ENCODE peak calls at places on chromosomes 11 and 22, in five cellular contexts. One of them, this sample, is unnamed.

GRCh38 chr11:69640995-69641581 is at the start of gene CCND1:
- DNase-seq in PC-3: peak; percentile 95
- DNase-seq in CD8-positive, alpha-beta memory T cell: no peak
- DNase-seq in astrocyte: peak; percentile 87
- DNase-seq in GM23338: peak; percentile 93
- DNase-seq in this sample: peak; percentile 94

GRCh38 chr11:131854391-131854790 is 484.0 kb downstream of the NTM start:
- DNase-seq in PC-3: no peak
- DNase-seq in CD8-positive, alpha-beta memory T cell: no peak
- DNase-seq in astrocyte: no peak
- DNase-seq in GM23338: no peak
- DNase-seq in this sample: no peak

GRCh38 chr11:69361048-69361447 is 67.1 kb downstream of the MYEOV start:
- DNase-seq in PC-3: no peak
- DNase-seq in CD8-positive, alpha-beta memory T cell: no peak
- DNase-seq in astrocyte: no peak
- DNase-seq in GM23338: no peak
- DNase-seq in this sample: no peak

GRCh38 chr22:43811777-43812148 is 342 bp downstream of the EFCAB6 start:
- DNase-seq in PC-3: peak; percentile 8
- DNase-seq in CD8-positive, alpha-beta memory T cell: no peak
- DNase-seq in astrocyte: peak; percentile 32
- DNase-seq in GM23338: peak; percentile 30
- DNase-seq in this sample: peak; percentile 69

GRCh38 chr22:46083383-46084350 is 66.7 kb upstream of the PPARA start:
- DNase-seq in PC-3: no peak
- DNase-seq in CD8-positive, alpha-beta memory T cell: no peak
- DNase-seq in astrocyte: no peak
- DNase-seq in GM23338: no peak
- DNase-seq in this sample: no peak

GRCh38 chr22:19991645-19992451 is 24.8 kb downstream of the ARVCF start:
- DNase-seq in PC-3: no peak
- DNase-seq in CD8-positive, alpha-beta memory T cell: no peak
- DNase-seq in astrocyte: no peak
- DNase-seq in GM23338: no peak
- DNase-seq in this sample: peak; percentile 59

GRCh38 chr11:1916132-1916985 is 3.1 kb upstream of the TNNT3 start:
- DNase-seq in PC-3: no peak
- DNase-seq in CD8-positive, alpha-beta memory T cell: no peak
- DNase-seq in astrocyte: no peak
- DNase-seq in GM23338: no peak
- DNase-seq in this sample: no peak

GRCh38 chr11:72343159-72343756 is 91.1 kb downstream of the CLPB start:
- DNase-seq in PC-3: peak; percentile 40
- DNase-seq in CD8-positive, alpha-beta memory T cell: no peak
- DNase-seq in astrocyte: peak; percentile 19
- DNase-seq in GM23338: no peak
- DNase-seq in this sample: no peak

GRCh38 chr11:90434858-90435257 is 212.0 kb upstream of the CHORDC1 start:
- DNase-seq in PC-3: peak; percentile 56
- DNase-seq in CD8-positive, alpha-beta memory T cell: no peak
- DNase-seq in astrocyte: no peak
- DNase-seq in GM23338: peak; percentile 59
- DNase-seq in this sample: no peak

GRCh38 chr11:125082611-125083311 is 19.7 kb downstream of the SLC37A2 start:
- DNase-seq in PC-3: peak; percentile 94
- DNase-seq in CD8-positive, alpha-beta memory T cell: no peak
- DNase-seq in astrocyte: peak; percentile 78
- DNase-seq in GM23338: no peak
- DNase-seq in this sample: peak; percentile 79

GRCh38 chr11:43557553-43558031 is 122.9 kb upstream of the HSD17B12 start:
- DNase-seq in PC-3: peak; percentile 21
- DNase-seq in CD8-positive, alpha-beta memory T cell: no peak
- DNase-seq in astrocyte: no peak
- DNase-seq in GM23338: peak; percentile 67
- DNase-seq in this sample: peak; percentile 29

GRCh38 chr11:74004694-74005615 is 3.9 kb downstream of the UCP3 start:
- DNase-seq in PC-3: no peak
- DNase-seq in CD8-positive, alpha-beta memory T cell: peak; percentile 79
- DNase-seq in astrocyte: no peak
- DNase-seq in GM23338: no peak
- DNase-seq in this sample: no peak

GRCh38 chr22:23796461-23796860 is 9.7 kb downstream of the SMARCB1 start:
- DNase-seq in PC-3: no peak
- DNase-seq in CD8-positive, alpha-beta memory T cell: no peak
- DNase-seq in astrocyte: no peak
- DNase-seq in GM23338: no peak
- DNase-seq in this sample: no peak

GRCh38 chr22:23801238-23801821 is 14.6 kb downstream of the SMARCB1 start:
- DNase-seq in PC-3: no peak
- DNase-seq in CD8-positive, alpha-beta memory T cell: no peak
- DNase-seq in astrocyte: no peak
- DNase-seq in GM23338: no peak
- DNase-seq in this sample: no peak

GRCh38 chr22:23803001-23803819 is 16.4 kb downstream of the SMARCB1 start:
- DNase-seq in PC-3: no peak
- DNase-seq in CD8-positive, alpha-beta memory T cell: no peak
- DNase-seq in astrocyte: no peak
- DNase-seq in GM23338: no peak
- DNase-seq in this sample: no peak

GRCh38 chr22:23801886-23802377 is 15.2 kb downstream of the SMARCB1 start:
- DNase-seq in PC-3: no peak
- DNase-seq in CD8-positive, alpha-beta memory T cell: no peak
- DNase-seq in astrocyte: no peak
- DNase-seq in GM23338: no peak
- DNase-seq in this sample: no peak

DNA sequence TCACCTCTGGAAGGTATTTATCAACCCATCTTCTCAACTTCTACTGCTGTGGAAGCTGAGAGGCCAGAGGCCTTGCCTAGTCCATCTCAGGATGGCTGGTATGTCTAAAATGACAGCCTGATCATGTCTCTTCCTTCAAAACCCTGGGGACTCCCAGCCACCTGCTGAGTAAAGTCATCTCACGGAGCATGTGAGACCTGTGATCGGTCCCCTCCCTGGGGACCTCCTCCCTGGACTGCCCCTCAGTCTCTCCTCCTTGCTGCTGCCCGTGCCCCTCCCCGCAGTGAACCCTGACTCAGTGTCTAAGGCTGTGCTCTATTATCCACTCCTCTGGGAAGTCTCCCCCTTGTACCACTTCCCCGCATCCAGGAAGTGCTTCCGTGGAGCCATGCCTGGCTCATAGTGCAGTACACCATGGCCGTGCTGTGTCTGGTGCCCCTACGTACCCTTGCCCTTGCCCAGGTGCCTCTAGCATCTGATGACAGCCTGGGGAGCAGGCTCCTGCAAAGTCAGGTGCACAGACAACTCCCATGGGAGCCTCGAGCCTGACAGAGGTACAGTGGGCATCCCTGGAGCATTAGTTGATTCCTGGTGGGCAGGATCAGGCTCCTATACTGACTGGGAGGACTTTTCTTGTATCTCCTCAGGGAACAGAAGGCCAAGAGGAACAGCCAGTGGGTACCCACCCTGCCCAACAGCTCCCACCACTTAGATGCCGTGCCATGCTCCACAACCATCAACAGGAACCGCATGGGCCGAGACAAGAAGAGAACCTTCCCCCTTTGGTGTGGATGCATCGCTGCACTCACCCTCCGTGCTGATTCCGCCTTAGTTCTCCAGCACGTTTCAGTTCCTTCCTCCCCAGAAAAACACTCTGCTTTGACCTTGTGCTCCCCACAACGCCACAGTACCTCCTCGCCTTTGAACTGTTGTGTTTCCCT is 13.8 kb downstream of the SMARCB1 start:
- DNase-seq in PC-3: no peak
- DNase-seq in CD8-positive, alpha-beta memory T cell: no peak
- DNase-seq in astrocyte: no peak
- DNase-seq in GM23338: no peak
- DNase-seq in this sample: no peak
- H3K4me1 ChIP-seq in PC-3: no peaks in the 10 kb centered on the region
- H3K4me1 ChIP-seq in CD8-positive, alpha-beta memory T cell: no peaks in the 10 kb centered on the region
- H3K4me1 ChIP-seq in astrocyte: no peaks in the 10 kb centered on the region
- H3K4me1 ChIP-seq in GM23338: no peaks in the 10 kb centered on the region
- H3K4me1 ChIP-seq in this sample: peaks cover 12% of the 10 kb centered on the region

DNA sequence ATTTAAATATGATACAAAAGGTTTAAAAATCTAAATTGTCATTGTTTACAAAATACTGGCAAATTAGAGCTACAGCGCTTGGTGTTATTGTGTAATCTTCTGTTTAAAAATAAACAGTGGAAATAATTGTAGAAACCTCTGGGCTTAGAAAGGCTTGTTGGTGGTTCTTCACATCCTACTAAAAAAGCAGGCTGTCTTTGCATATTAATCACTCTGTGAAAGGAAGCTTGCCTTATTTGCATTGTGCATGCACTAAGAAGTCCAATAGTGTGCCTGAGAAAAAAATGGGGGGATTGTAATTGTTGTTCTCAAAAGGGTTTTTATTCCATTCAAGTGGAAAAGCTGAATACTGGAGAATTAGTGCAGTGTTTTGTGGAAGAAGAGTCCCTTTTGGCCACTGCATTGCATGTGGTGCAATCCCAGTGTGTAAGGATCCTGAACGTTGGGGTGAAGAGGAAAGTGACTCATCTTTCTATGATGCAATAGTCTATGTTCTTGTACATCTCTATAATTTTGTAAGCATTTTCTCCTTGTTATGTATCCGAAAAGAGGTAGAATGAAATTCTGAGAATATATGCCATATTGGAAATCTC is 16.5 kb downstream of the NCAM1 start:
- DNase-seq in PC-3: no peak
- DNase-seq in CD8-positive, alpha-beta memory T cell: no peak
- DNase-seq in astrocyte: peak; percentile 54
- DNase-seq in GM23338: no peak
- DNase-seq in this sample: peak; percentile 5
- H3K4me3 ChIP-seq in PC-3: no peak overlapping the region
- H3K4me3 ChIP-seq in CD8-positive, alpha-beta memory T cell: no peak overlapping the region
- H3K4me3 ChIP-seq in astrocyte: no peak overlapping the region
- H3K4me3 ChIP-seq in GM23338: no peak overlapping the region
- H3K4me3 ChIP-seq in this sample: no peak overlapping the region

DNA sequence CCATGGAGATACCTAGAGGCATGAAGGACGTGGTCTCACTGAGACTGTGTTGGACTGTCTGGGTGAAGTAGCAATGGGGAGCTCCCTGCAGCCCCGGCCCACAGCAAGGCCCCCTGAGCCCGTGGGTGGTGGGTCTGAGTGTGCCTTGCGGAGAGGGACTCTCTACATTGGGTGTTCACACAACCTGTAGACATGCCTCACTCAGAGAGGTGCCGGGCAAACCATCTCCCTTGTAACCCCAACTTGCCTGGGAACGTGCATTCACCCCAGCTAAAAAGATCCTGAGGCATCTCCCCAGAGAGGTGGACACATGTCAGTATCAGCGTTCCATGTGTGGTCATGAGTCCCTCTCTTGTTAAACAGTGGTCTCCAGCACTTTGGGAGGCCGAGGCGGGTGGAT is 2.1 kb downstream of the VPREB1 start:
- DNase-seq in PC-3: no peak
- DNase-seq in CD8-positive, alpha-beta memory T cell: no peak
- DNase-seq in astrocyte: no peak
- DNase-seq in GM23338: no peak
- DNase-seq in this sample: no peak
- H3K27me3 ChIP-seq in PC-3: no peaks in the 10 kb centered on the region
- H3K27me3 ChIP-seq in CD8-positive, alpha-beta memory T cell: peaks cover 7% of the 10 kb centered on the region
- H3K27me3 ChIP-seq in astrocyte: peaks cover 5% of the 10 kb centered on the region
- H3K27me3 ChIP-seq in GM23338: peaks cover 100% of the 10 kb centered on the region
- H3K27me3 ChIP-seq in this sample: peaks cover 52% of the 10 kb centered on the region

GRCh38 chr11:79193663-79194062 is 247.2 kb downstream of the TENM4 start:
- DNase-seq in PC-3: no peak
- DNase-seq in CD8-positive, alpha-beta memory T cell: no peak
- DNase-seq in astrocyte: no peak
- DNase-seq in GM23338: no peak
- DNase-seq in this sample: no peak
- H3K4me1 ChIP-seq in PC-3: no peaks in the 10 kb centered on the region
- H3K4me1 ChIP-seq in CD8-positive, alpha-beta memory T cell: no peaks in the 10 kb centered on the region
- H3K4me1 ChIP-seq in astrocyte: no peaks in the 10 kb centered on the region
- H3K4me1 ChIP-seq in GM23338: no peaks in the 10 kb centered on the region
- H3K4me1 ChIP-seq in this sample: no peaks in the 10 kb centered on the region

DNA sequence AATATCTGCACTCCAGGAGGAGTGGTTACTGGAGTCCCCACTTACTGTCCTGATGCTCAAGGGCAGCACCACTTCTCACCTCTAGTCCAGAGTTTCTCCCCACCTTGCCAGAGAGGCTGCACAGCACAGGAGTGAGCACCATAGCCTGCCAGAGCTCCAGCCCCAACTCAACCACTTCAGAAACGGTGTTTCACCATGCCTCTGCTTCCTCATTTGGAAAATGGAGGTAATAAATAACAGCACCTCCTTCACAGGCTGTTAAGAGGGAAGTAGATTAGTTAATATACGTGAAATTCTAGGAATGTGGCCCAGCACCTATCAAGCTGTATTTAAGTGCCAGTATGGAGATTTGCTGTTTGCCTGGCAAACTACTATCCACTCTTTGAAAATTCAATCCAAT is 63.0 kb downstream of the GALNT18 start:
- DNase-seq in PC-3: no peak
- DNase-seq in CD8-positive, alpha-beta memory T cell: no peak
- DNase-seq in astrocyte: no peak
- DNase-seq in GM23338: no peak
- DNase-seq in this sample: no peak
- H3K4me3 ChIP-seq in PC-3: no peak overlapping the region
- H3K4me3 ChIP-seq in CD8-positive, alpha-beta memory T cell: no peak overlapping the region
- H3K4me3 ChIP-seq in astrocyte: no peak overlapping the region
- H3K4me3 ChIP-seq in GM23338: no peak overlapping the region
- H3K4me3 ChIP-seq in this sample: no peak overlapping the region